ENCODE peak calls at places on chromosomes 13 and 19, in seven cellular contexts. D is breast epithelium, A is tibial nerve, W is A549, G is body of pancreas, O is suprapubic skin, S is Peyer's patch. V is an unnamed sample.

GRCh38 chr13:37701306-37701705 is 102.7 kb upstream of the POSTN start:
- DNase-seq in D (no peak), S (no peak), O (no peak), W (no peak), A (no peak), G (no peak), V (no peak)

GRCh38 chr19:18468517-18468916 is 30.6 kb upstream of the ISYNA1 start:
- DNase-seq in D (no peak), G (peak; percentile 62), O (no peak), W (peak; percentile 30), S (no peak), A (no peak), V (no peak)

GRCh38 chr19:28128341-28128740 is 1084.6 kb downstream of the UQCRFS1 start:
- DNase-seq in W (no peak), G (no peak), S (no peak), D (no peak), A (no peak), O (no peak), V (no peak)

GRCh38 chr13:98345103-98345899 is 168.2 kb upstream of the RNF113B start:
- DNase-seq in A (no peak), S (no peak), W (no peak), D (no peak), G (peak; percentile 35), O (no peak), V (no peak)

GRCh38 chr13:32955881-32956594 is 60.2 kb upstream of the KL start:
- DNase-seq in O (no peak), S (no peak), D (no peak), W (no peak), G (no peak), A (no peak), V (no peak)

GRCh38 chr19:45999653-46000121 is 4.4 kb downstream of the CCDC61 start:
- DNase-seq in G (peak; percentile 25), S (no peak), A (no peak), O (no peak), W (peak; percentile 45), D (no peak), V (no peak)

GRCh38 chr13:26914624-26915023 is 154.0 kb upstream of the GPR12 start:
- DNase-seq in O (peak; percentile 37), W (no peak), A (no peak), S (no peak), D (no peak), G (no peak), V (no peak)

GRCh38 chr13:98182153-98182552 is 5.1 kb upstream of the RNF113B start:
- DNase-seq in O (no peak), D (no peak), G (no peak), W (no peak), A (no peak), S (no peak), V (peak; percentile 44)

GRCh38 chr19:2683430-2683995 is 19.0 kb downstream of the GNG7 start:
- DNase-seq in W (no peak), O (no peak), A (no peak), S (no peak), D (no peak), G (no peak), V (no peak)
- H3K4me3 ChIP-seq in W (no peak overlapping the region), O (no peak overlapping the region), A (no peak overlapping the region), S (no peak overlapping the region), D (no peak overlapping the region), G (no peak overlapping the region), V (no peak overlapping the region)

DNA sequence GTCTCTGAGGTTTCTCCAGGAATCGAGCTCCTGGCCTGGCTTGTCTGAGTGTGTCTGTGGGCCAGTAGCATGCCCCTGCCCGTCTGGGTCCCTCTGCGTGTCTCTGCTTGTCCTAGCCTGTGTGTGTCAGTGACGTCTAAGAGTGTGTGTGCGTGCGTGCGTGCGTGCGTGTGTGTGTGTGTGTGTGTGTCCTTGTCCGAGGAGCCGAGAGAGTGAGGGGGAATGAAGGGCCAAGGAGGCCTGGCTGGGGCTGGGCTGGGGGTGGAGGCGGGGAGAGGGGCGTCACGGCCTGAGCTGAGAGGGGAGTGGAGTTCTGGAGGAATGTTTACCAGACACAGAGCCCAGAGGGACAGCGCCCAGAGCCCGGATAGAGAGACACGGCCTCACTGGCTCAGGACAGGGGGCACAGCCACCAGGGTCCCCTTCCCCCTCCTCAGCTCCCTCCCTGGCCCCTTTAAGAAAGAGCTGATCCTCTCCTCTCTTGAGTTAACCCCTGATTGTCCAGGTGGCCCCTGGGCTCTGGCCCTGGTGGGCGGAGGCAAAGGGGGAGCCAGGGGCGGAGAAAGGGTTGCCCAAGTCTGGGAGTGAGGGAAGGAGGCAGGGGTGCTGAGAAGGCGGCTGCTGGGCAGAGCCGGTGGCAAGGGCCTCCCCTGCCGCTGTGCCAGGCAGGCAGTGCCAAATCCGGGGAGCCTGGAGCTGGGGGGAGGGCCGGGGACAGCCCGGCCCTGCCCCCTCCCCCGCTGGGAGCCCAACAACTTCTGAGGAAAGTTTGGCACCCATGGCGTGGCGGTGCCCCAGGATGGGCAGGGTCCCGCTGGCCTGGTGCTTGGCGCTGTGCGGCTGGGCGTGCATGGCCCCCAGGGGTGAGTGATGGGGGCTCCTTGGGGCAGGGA is at the start of gene AXL:
- DNase-seq in G (peak; percentile 28), W (peak; percentile 90), A (peak; percentile 82), O (peak; percentile 92), S (peak; percentile 25), D (peak; percentile 67), V (peak; percentile 34)
- TF ChIP-seq POLR2A in G (no peak), W (peak; percentile 59), A (peak; percentile 29), O (peak; percentile 9), S (peak; percentile 9), D (peak; percentile 45), V (peak; percentile 44)

GRCh38 chr19:41352609-41353465 is 885 bp downstream of the TGFB1 start:
- DNase-seq in A (peak; percentile 44), D (no peak), O (no peak), W (peak; percentile 78), S (peak; percentile 87), G (peak; percentile 65), V (peak; percentile 78)

GRCh38 chr19:41355802-41356201 is 2.1 kb upstream of the TGFB1 start:
- DNase-seq in D (no peak), S (no peak), W (no peak), G (no peak), A (no peak), O (no peak), V (no peak)

GRCh38 chr19:41355035-41355434 is 1.3 kb upstream of the TGFB1 start:
- DNase-seq in O (no peak), G (no peak), S (no peak), W (no peak), A (no peak), D (no peak), V (no peak)

GRCh38 chr19:41353466-41354342 is at the start of gene TGFB1:
- DNase-seq in W (peak; percentile 92), D (peak; percentile 78), O (peak; percentile 94), G (peak; percentile 81), A (peak; percentile 72), S (peak; percentile 94), V (peak; percentile 84)

GRCh38 chr19:41354343-41354974 is 737 bp upstream of the TGFB1 start:
- DNase-seq in G (no peak), W (no peak), S (no peak), A (no peak), D (no peak), O (no peak), V (no peak)
- H3K4me3 ChIP-seq in G (no peak overlapping the region), W (peak overlapping the region; percentile 72), S (peak overlapping the region; percentile 86), A (peak overlapping the region; percentile 88), D (peak overlapping the region; percentile 97), O (peak overlapping the region; percentile 69), V (no peak overlapping the region)

DNA sequence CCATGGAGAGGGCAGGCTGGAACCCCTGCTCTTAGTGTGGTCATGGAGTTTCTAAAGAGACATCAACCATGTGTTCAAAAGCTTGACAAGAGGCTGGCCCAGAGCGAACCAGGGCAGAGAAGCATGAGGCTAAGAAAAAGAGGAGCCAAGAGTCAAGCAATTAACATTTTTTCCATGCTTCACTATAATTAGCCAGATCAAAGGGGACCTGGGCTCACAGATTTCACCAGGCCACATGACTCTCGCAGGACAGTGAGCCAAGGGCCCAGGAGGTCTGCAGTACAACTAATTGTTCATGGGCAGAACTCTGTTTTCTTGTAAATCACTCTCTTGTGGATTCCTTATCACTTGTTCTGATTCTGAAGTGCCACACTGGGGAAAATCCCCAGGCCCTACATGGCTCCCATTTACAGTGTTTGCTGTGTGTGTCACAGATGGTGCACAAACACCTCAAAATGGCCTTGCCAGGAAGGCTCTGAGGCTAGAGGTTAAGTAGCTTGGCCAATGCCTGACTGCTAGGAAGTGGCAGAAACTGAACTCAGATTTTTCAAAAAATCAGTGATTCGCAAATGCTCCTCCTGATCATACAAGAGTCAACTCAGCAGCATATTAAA is 101.2 kb downstream of the LHFPL6 start:
- DNase-seq in O (no peak), S (no peak), G (no peak), A (no peak), W (no peak), D (no peak), V (no peak)
- TF ChIP-seq POLR2A in O (no peak), S (no peak), G (no peak), A (no peak), W (no peak), D (no peak), V (no peak)

DNA sequence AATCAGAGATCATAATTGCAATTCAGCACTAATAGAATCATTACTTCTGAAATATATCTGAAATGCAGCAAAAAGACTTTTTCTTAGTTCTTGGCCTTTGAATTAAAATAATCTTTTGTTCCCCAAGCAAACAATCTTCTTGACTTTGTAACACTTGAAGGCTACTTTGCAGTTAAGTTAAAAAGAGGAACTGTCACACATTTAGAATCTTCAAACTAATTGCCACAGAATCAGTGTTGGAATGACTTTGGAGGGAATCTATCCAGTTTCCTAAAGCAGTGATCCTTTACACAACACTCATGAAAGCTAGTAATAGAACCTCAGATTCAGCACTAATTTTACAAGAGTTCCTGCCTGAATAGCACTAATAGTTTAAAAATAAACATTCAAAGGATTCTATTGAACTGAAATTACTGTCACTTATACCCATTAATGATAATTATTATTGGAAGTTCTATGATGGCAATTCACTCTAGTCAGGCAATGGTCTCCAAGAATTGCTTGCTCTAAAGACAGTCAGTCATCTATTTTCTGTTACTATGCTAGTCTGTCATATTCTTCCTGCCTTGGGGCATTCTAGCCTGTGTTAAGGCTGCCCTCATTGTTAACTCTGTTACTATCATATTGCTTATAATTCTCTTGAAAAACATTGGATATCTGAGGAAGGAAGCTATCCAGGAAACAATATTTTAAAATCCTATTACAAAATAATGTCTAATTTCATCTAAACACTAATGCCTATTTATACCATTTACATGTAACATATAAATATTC is 362.4 kb downstream of the DIAPH3 start:
- DNase-seq in S (no peak), O (no peak), G (no peak), W (no peak), A (no peak), D (no peak), V (no peak)
- H3K4me3 ChIP-seq in S (no peak overlapping the region), O (no peak overlapping the region), G (no peak overlapping the region), W (no peak overlapping the region), A (no peak overlapping the region), D (no peak overlapping the region), V (no peak overlapping the region)

GRCh38 chr13:40786568-40786996 is 2.8 kb upstream of the SLC25A15 start:
- DNase-seq in S (no peak), D (no peak), W (no peak), O (peak; percentile 45), A (no peak), G (no peak), V (peak; percentile 51)
- TF ChIP-seq POLR2A in S (no peak), D (no peak), W (no peak), O (no peak), A (no peak), G (no peak), V (no peak)